ENCODE peak calls at places on chromosome 13, in four cellular contexts. O is HepG2, D is GM12878, S is H1. Z is an unnamed sample.

GRCh38 chr13:19742651-19743050 is 40.1 kb downstream of the PSPC1 start:
- DNase-seq in D (no peak), O (no peak), S (no peak), Z (no peak)

GRCh38 chr13:74870865-74871264 is 611.1 kb downstream of the TBC1D4 start:
- DNase-seq in D (no peak), O (no peak), S (no peak), Z (no peak)

GRCh38 chr13:83211301-83211700 is 671.0 kb downstream of the SLITRK1 start:
- DNase-seq in O (no peak), D (no peak), S (no peak), Z (no peak)

GRCh38 chr13:26867451-26868067 is 107.0 kb upstream of the GPR12 start:
- DNase-seq in D (no peak), O (no peak), S (no peak), Z (no peak)

GRCh38 chr13:49253997-49254396 is 6.3 kb downstream of the CDADC1 start:
- DNase-seq in D (no peak), O (no peak), S (no peak), Z (no peak)

GRCh38 chr13:36385471-36385870 is 39.3 kb upstream of the SPART start:
- DNase-seq in D (no peak), O (no peak), S (no peak), Z (no peak)

GRCh38 chr13:113342820-113343691 is 20.9 kb downstream of the GRTP1 start:
- DNase-seq in D (no peak), O (no peak), S (no peak), Z (no peak)

GRCh38 chr13:48231080-48231479 is 1.9 kb upstream of the ITM2B start:
- DNase-seq in O (no peak), D (no peak), S (no peak), Z (no peak)

GRCh38 chr13:38045278-38046048 is 175.9 kb upstream of the TRPC4 start:
- DNase-seq in D (no peak), S (peak; percentile 23), O (peak; percentile 2), Z (peak; percentile 32)

GRCh38 chr13:112193463-112194166 is 126.7 kb downstream of the SOX1 start:
- DNase-seq in D (no peak), O (no peak), S (no peak), Z (no peak)

DNA sequence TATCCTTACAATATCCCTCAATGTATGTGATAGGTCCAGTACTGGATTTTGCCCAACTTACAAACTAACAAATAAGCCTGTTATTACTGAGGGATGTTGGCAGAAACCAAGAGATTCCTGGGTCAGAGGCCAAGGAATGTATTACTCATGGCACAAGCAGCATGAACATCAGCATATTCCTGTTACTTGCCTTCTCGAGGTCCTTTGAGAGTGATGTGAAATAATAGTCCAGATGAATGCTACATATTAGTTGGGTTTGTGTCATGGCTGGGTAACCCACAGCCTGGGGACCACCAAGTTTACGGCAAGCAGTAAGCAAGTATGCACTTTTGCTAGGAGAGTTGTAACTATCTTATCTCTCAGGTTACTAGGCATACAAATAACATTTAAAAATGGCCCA is 384.5 kb upstream of the GPC6 start:
- DNase-seq in D (no peak), S (no peak), O (no peak), Z (no peak)
- TF ChIP-seq SUZ12 in D (no peak), S (no peak), O (no peak), Z (no peak)

DNA sequence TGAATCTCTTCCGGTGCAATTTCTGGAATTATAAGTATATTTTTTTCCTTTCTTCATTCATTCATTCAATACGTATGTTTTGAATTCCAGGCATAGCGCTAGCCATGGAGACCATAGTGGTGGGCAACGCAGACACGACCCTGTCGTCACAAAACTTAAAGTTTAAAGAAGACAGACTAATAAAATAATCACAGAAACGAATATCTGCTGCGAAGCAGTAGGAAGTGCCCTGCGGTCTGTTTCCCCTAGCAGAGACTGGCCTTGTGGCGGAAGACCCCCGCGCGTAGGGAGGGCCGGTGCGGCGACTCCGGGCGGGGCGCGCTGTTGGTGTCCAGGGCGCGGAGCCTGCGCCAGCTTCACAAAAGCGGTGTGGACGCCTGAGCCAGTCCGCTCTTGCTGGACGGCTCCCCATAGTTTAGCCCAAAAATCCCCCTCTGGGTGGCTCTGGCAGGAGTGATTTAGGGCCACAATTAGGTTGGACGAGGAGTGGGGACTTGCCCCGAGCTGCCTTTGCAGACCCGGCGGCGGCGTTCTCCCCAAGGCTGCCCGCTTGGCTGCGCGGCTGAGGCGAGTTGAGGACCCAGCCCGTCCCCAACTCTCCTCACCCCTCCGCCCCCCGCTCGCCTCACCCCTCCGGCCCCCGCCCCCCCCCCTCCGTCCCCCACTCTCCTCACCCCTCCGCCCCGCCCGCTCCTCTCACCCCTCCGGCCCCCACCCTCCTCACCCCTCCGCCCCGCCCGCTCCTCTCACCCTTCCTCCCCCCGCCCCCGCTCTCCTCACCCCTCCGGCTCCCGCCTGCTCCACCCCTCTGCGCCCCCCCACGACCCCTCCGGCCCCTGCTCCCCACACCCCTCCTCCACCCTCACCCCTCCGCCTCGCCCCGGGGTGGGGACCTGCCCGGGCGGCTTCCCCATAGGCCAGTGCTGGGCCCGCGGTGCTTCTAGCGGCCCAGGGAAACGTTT is 14.2 kb upstream of the LATS2 start:
- DNase-seq in S (no peak), D (no peak), O (no peak), Z (no peak)
- H3K9ac ChIP-seq in S (peak overlapping the region; percentile 79), D (no peak overlapping the region), O (no peak overlapping the region), Z (no peak overlapping the region)

GRCh38 chr13:93246069-93246468 is 19.5 kb downstream of the GPC6 start:
- DNase-seq in O (no peak), S (no peak), D (no peak), Z (no peak)

GRCh38 chr13:93243375-93244063 is 16.9 kb downstream of the GPC6 start:
- DNase-seq in D (no peak), O (no peak), S (no peak), Z (no peak)

GRCh38 chr13:93248627-93249047 is 22.0 kb downstream of the GPC6 start:
- DNase-seq in D (no peak), O (peak; percentile 92), S (no peak), Z (no peak)

GRCh38 chr13:93244141-93244917 is 17.7 kb downstream of the GPC6 start:
- DNase-seq in D (no peak), O (no peak), S (no peak), Z (no peak)

GRCh38 chr13:93244918-93245280 is 18.3 kb downstream of the GPC6 start:
- DNase-seq in S (no peak), O (no peak), D (no peak), Z (no peak)
- H3K36me3 ChIP-seq in S (no peaks in the 10 kb centered on the region), O (no peaks in the 10 kb centered on the region), D (no peaks in the 10 kb centered on the region), Z (no peaks in the 10 kb centered on the region)

GRCh38 chr13:95641291-95641811 is 3.2 kb downstream of the DZIP1 start:
- DNase-seq in D (no peak), O (no peak), S (no peak), Z (no peak)
- TF ChIP-seq SUZ12 in D (no peak), O (no peak), S (no peak), Z (no peak)

DNA sequence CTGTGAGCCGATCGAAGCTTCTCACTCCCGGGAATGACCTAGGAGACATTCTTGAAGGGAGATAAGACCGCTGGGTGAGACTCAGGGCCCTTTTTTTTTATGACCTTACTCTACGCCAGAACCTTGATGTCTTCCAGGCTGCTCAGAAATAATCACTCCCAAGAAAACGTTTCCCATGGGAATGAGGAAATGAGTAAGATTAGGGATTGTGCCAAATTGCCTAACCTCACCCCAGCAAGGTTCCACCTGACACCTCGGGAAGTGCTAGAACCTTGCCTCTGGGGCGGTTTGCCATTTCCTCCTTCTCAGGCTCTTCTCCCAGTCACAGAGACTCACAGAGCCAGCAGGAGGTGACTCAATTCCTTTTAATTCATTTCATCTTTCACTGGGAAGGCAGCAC is 2.3 kb downstream of the SLC46A3 start:
- DNase-seq in O (no peak), D (no peak), S (no peak), Z (no peak)
- H3K9ac ChIP-seq in O (no peak overlapping the region), D (no peak overlapping the region), S (no peak overlapping the region), Z (no peak overlapping the region)

DNA sequence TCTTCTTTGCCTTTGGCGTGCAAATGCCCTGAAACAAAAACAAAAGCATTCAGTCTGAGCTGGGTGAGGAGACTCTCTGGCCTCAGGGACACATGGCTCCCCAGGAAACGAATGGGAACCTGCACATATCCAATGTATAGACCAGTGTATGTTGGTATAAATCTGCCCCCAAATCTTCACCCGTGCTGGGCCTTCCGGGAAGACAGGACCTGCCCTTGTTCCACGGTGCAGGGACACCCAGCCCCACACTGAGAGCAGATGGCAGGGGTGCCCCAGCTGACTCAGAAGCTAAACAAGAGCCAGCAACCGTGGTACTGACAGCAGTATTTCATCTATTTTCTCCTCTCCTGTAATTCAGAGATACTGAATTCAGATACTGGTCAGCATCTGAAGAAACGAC is 42.4 kb downstream of the CARS2 start:
- DNase-seq in S (no peak), O (no peak), D (no peak), Z (no peak)
- H3K36me3 ChIP-seq in S (no peaks in the 10 kb centered on the region), O (peaks cover 14% of the 10 kb centered on the region), D (peaks cover 23% of the 10 kb centered on the region), Z (peaks cover 66% of the 10 kb centered on the region)

DNA sequence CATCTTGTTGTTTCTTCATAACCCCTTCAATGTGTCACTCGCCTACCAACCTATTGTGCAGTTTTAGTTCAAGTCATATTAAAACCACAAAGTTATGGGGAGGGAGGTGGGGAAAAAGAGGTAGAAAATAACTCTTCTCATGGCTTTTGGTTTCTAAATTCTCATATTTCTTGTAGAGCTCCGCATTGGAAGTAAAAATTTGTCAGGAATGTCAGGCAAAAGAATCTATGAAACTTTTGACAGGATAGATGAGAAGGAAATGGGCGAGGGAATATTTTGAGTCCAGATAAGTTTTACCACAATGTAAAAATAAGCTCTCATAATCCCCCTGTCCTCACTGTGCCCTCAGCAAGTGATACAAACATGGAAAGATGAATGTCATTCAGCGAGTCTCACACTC is 270.4 kb downstream of the DLEU7 start:
- DNase-seq in O (no peak), D (no peak), S (no peak), Z (no peak)
- TF ChIP-seq SUZ12 in O (no peak), D (no peak), S (no peak), Z (no peak)